ENCODE peak calls at places on chromosomes 16 and 17, in eight cellular contexts. T, V, I, A, F, S, W and Z are unnamed samples. For H3K36me3, the result is how much of the 10 kb centered on the place peaks cover.

GRCh38 chr17:78873519-78874340 is 29.3 kb downstream of the CEP295NL start:
- DNase-seq in T (no peak), V (no peak), I (no peak), A (no peak), F (peak), S (no peak), W (peak), Z (peak)

GRCh38 chr16:63612462-63613227 is 1509.2 kb downstream of the CDH11 start:
- DNase-seq in T (no peak), V (no peak), I (no peak), A (no peak), F (no peak), S (no peak), W (no peak), Z (no peak)

GRCh38 chr16:2898831-2899563 is 12.7 kb upstream of the FLYWCH1 start:
- DNase-seq in T (no peak), V (no peak), I (peak), A (no peak), F (no peak), S (no peak), W (peak), Z (no peak)

GRCh38 chr17:71636644-71637043 is 484.2 kb upstream of the SOX9 start:
- DNase-seq in T (no peak), V (no peak), I (no peak), A (no peak), F (no peak), S (no peak), W (no peak), Z (no peak)

GRCh38 chr17:7873051-7873450 is 15.2 kb downstream of the CYB5D1 start:
- DNase-seq in T (no peak), V (no peak), I (no peak), A (no peak), F (peak), S (no peak), W (no peak), Z (no peak)

GRCh38 chr16:73176577-73177013 is 128.7 kb upstream of the ZFHX3 start:
- DNase-seq in T (no peak), V (no peak), I (peak), A (no peak), F (peak), S (peak), W (no peak), Z (peak)

GRCh38 chr17:1201132-1201702 is 21.4 kb upstream of the ABR start:
- DNase-seq in T (peak), V (no peak), I (no peak), A (no peak), F (no peak), S (no peak), W (no peak), Z (no peak)

GRCh38 chr16:11836653-11837244 is 14.6 kb downstream of the RSL1D1 start:
- DNase-seq in T (no peak), V (no peak), I (no peak), A (no peak), F (peak), S (no peak), W (no peak), Z (peak)

GRCh38 chr16:59848314-59848713 is 1114.2 kb upstream of the GOT2 start:
- DNase-seq in T (no peak), V (no peak), I (peak), A (no peak), F (no peak), S (no peak), W (no peak), Z (no peak)

GRCh38 chr17:50177983-50178834 is 12.4 kb downstream of the SGCA start:
- DNase-seq in T (peak), V (peak), I (peak), A (peak), F (peak), S (peak), W (peak), Z (peak)

GRCh38 chr17:1961187-1961586 is 63.9 kb downstream of the RTN4RL1 start:
- DNase-seq in T (no peak), V (no peak), I (no peak), A (no peak), F (no peak), S (no peak), W (no peak), Z (no peak)

GRCh38 chr17:27558842-27559505 is 72.0 kb upstream of the LGALS9 start:
- DNase-seq in T (no peak), V (no peak), I (peak), A (no peak), F (no peak), S (no peak), W (no peak), Z (no peak)

GRCh38 chr17:55117063-55117611 is 147.6 kb upstream of the HLF start:
- DNase-seq in T (no peak), V (no peak), I (no peak), A (no peak), F (no peak), S (no peak), W (no peak), Z (no peak)

GRCh38 chr17:7922499-7923289 is 6.6 kb upstream of the RNF227 start:
- DNase-seq in T (peak), V (peak), I (peak), A (peak), F (peak), S (no peak), W (peak), Z (no peak)

GRCh38 chr16:52078716-52079655 is 468.0 kb downstream of the TOX3 start:
- DNase-seq in T (no peak), V (no peak), I (no peak), A (no peak), F (no peak), S (no peak), W (no peak), Z (no peak)

GRCh38 chr16:10828851-10829331 is 10.3 kb upstream of the TVP23A start:
- DNase-seq in T (peak), V (peak), I (peak), A (peak), F (peak), S (no peak), W (peak), Z (peak)

GRCh38 chr17:60086822-60087591 is 8.3 kb upstream of the HEATR6 start:
- DNase-seq in T (no peak), V (no peak), I (no peak), A (no peak), F (peak), S (no peak), W (no peak), Z (no peak)

GRCh38 chr17:38428150-38428642 is at the start of gene ARHGAP23:
- DNase-seq in T (peak), V (no peak), I (peak), A (no peak), F (peak), S (no peak), W (peak), Z (no peak)

GRCh38 chr17:3534881-3535252 is 22.7 kb downstream of the TRPV3 start:
- DNase-seq in T (no peak), V (no peak), I (no peak), A (no peak), F (peak), S (peak), W (peak), Z (no peak)

GRCh38 chr16:3825103-3825502 is 55.4 kb downstream of the CREBBP start:
- DNase-seq in T (no peak), V (no peak), I (no peak), A (no peak), F (peak), S (no peak), W (no peak), Z (no peak)

GRCh38 chr16:82943371-82943770 is 316.6 kb downstream of the CDH13 start:
- DNase-seq in T (no peak), V (no peak), I (no peak), A (no peak), F (peak), S (no peak), W (no peak), Z (no peak)

GRCh38 chr17:54956802-54957201 is 11.7 kb downstream of the COX11 start:
- DNase-seq in T (no peak), V (no peak), I (no peak), A (no peak), F (no peak), S (no peak), W (no peak), Z (no peak)

GRCh38 chr17:15342460-15342859 is 1.1 kb upstream of the TEKT3 start:
- DNase-seq in T (no peak), V (no peak), I (no peak), A (no peak), F (peak), S (no peak), W (no peak), Z (no peak)

GRCh38 chr17:35769895-35770486 is 9.3 kb downstream of the C17orf50 start:
- DNase-seq in T (no peak), V (no peak), I (no peak), A (no peak), F (no peak), S (no peak), W (no peak), Z (no peak)

GRCh38 chr17:412211-413015 is 59.8 kb upstream of the RPH3AL start:
- DNase-seq in T (peak), V (no peak), I (peak), A (no peak), F (peak), S (peak), W (no peak), Z (no peak)

GRCh38 chr16:2523801-2524231 is 3.6 kb downstream of the AMDHD2 start:
- DNase-seq in T (no peak), V (no peak), I (peak), A (no peak), F (no peak), S (no peak), W (no peak), Z (no peak)

GRCh38 chr16:12903325-12904040 is 2.1 kb downstream of the SHISA9 start:
- DNase-seq in T (no peak), V (no peak), I (no peak), A (no peak), F (no peak), S (no peak), W (no peak), Z (no peak)
- H3K4me3 ChIP-seq in T (no peak), V (no peak), I (peak), A (peak), F (no peak), S (no peak), W (no peak), Z (peak)

GRCh38 chr17:73480740-73481139 is 163.5 kb downstream of the SDK2 start:
- DNase-seq in T (no peak), V (no peak), I (no peak), A (no peak), F (no peak), S (no peak), W (no peak), Z (no peak)

GRCh38 chr17:73481672-73482071 is 162.6 kb downstream of the SDK2 start:
- DNase-seq in T (no peak), V (no peak), I (no peak), A (no peak), F (no peak), S (no peak), W (no peak), Z (no peak)

GRCh38 chr17:73482674-73483293 is 161.5 kb downstream of the SDK2 start:
- DNase-seq in T (no peak), V (no peak), I (no peak), A (no peak), F (no peak), S (no peak), W (no peak), Z (no peak)

GRCh38 chr17:73485130-73485529 is 159.1 kb downstream of the SDK2 start:
- DNase-seq in T (no peak), V (no peak), I (no peak), A (no peak), F (no peak), S (no peak), W (no peak), Z (no peak)

DNA sequence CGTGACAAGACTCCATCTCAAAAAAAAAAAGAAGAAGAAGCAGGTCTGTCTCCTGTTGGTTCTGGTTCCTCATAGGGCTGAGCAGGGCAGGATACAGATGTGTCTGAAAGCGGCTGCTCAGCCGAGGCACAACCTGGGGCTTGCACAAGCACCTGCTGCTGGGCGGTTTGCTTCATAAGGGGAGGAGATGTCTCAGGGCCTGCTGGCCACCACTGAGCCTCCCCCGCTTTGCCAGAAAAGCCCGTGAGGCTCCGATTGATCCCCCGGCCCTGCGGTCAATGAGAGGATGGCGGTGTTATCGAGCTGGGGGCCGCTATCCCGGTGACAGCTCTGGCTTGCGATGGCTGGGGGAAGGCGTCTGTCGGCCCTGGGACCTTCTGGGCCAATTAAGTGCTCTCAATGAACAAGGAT is 162.0 kb downstream of the SDK2 start:
- DNase-seq in T (no peak), V (no peak), I (no peak), A (no peak), F (no peak), S (no peak), W (no peak), Z (no peak)
- TF ChIP-seq CTCF in T (no peak), V (no peak), I (no peak), A (no peak), F (no peak), S (no peak), W (no peak), Z (no peak)

GRCh38 chr16:89732142-89732917 is 11.0 kb downstream of the ZNF276 start:
- DNase-seq in T (no peak), V (no peak), I (no peak), A (no peak), F (no peak), S (no peak), W (no peak), Z (no peak)
- H3K36me3 ChIP-seq in T (half or more), V (under half), I (under half), A (half or more), F (half or more), S (under half), W (half or more), Z (under half)

DNA sequence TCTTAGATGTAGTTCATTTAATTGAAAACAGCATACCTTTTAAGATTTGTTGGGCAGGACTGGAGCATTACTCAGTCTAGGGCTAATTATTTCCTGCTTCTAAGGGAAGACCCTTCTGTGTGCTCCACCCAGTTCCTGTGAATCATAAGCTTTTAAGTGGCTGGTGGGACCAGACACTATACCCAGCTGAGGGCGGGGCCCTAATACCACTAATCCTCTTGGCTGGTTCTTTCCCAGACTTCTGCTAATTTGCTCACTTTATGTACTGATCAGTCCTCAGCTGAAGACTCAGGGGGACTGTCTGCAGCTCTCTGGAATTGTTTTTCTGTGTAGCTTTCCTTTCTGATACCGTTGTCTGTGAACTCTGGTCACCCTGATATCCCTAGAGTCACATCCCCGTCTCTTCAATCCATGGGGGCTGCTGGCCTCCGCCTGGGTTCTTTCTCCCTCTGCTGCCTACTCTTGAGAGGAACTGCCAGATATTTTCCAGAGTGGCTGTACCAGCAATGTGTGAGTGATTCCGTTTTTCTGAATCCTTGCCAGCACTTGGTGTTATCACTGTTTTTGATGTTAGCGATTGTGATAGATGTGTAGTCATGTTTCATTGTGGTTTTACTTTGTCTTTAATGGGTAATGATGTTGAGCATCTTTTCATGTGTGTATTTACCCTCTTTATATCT is 35.1 kb downstream of the MFSD11 start:
- DNase-seq in T (no peak), V (no peak), I (peak), A (no peak), F (peak), S (peak), W (no peak), Z (peak)
- H3K4me3 ChIP-seq in T (no peak), V (no peak), I (no peak), A (no peak), F (no peak), S (peak), W (no peak), Z (no peak)